ENCODE peak calls at places on chromosomes 5 and 9, in five cellular contexts. N is activated CD8-positive, alpha-beta memory T cell treated with anti-CD3 and anti-CD28 coated beads, Interleukin-2, amount 50 U/mL, for 48 hours; Q is central memory CD4-positive, alpha-beta T cell; D is GM12865; G is endothelial cell. T is an unnamed sample.

GRCh38 chr5:6900828-6901227 is 187.6 kb downstream of the TENT4A start:
- DNase-seq in N (no peak), G (no peak), Q (no peak), D (no peak), T (no peak)

GRCh38 chr5:151427258-151427657 is 20.1 kb upstream of the SLC36A1 start:
- DNase-seq in Q (no peak), G (no peak), D (peak), N (no peak), T (peak)

GRCh38 chr5:61637566-61637965 is 305.5 kb downstream of the ZSWIM6 start:
- DNase-seq in N (no peak), Q (no peak), G (no peak), D (no peak), T (no peak)

GRCh38 chr5:531101-531748 is 7.0 kb upstream of the SLC9A3 start:
- DNase-seq in Q (no peak), D (no peak), N (no peak), G (no peak), T (no peak)

GRCh38 chr9:92754091-92754740 is 10.4 kb downstream of the BICD2 start:
- DNase-seq in D (no peak), N (no peak), Q (no peak), G (no peak), T (no peak)

GRCh38 chr5:5891350-5891749 is 468.9 kb downstream of the ICE1 start:
- DNase-seq in N (no peak), Q (no peak), G (no peak), D (no peak), T (no peak)

GRCh38 chr5:78920604-78921003 is 64.5 kb downstream of the ARSB start:
- DNase-seq in G (no peak), D (no peak), N (no peak), Q (no peak), T (peak)

GRCh38 chr9:83538172-83538889 is at the start of gene FRMD3:
- DNase-seq in G (peak), D (peak), Q (no peak), N (peak), T (no peak)

GRCh38 chr5:116225318-116225717 is 140.5 kb downstream of the COMMD10 start:
- DNase-seq in D (no peak), Q (no peak), G (no peak), N (no peak), T (no peak)

GRCh38 chr5:77358566-77359205 is 133.4 kb downstream of the WDR41 start:
- DNase-seq in G (no peak), D (no peak), Q (no peak), N (no peak), T (no peak)

GRCh38 chr5:177509361-177509951 is at the start of gene DOK3:
- DNase-seq in Q (no peak), D (peak), N (no peak), G (peak), T (peak)

GRCh38 chr9:2018764-2019548 is 3.8 kb downstream of the SMARCA2 start:
- DNase-seq in G (no peak), N (no peak), D (peak), Q (peak), T (peak)

GRCh38 chr9:32581512-32582143 is 8.7 kb upstream of the NDUFB6 start:
- DNase-seq in N (no peak), G (peak), D (peak), Q (peak), T (peak)

GRCh38 chr5:36944607-36945225 is 68.1 kb downstream of the NIPBL start:
- DNase-seq in G (no peak), Q (peak), N (no peak), D (peak), T (peak)

GRCh38 chr9:137814436-137814835 is 63.1 kb upstream of the CACNA1B start:
- DNase-seq in N (no peak), Q (no peak), D (no peak), G (no peak), T (no peak)

GRCh38 chr9:12774861-12775367 is at the start of gene LURAP1L:
- DNase-seq in Q (no peak), G (peak), N (no peak), D (no peak), T (no peak)

GRCh38 chr5:141783599-141784296 is 94.5 kb downstream of the PCDH1 start:
- DNase-seq in N (no peak), Q (no peak), D (no peak), G (no peak), T (no peak)

GRCh38 chr5:32098291-32098690 is 75.8 kb downstream of the GOLPH3 start:
- DNase-seq in N (no peak), Q (no peak), G (peak), D (no peak), T (no peak)

GRCh38 chr9:110799396-110799795 is 130.8 kb downstream of the MUSK start:
- DNase-seq in Q (no peak), D (no peak), N (no peak), G (no peak), T (no peak)

GRCh38 chr5:65489119-65489518 is 7.4 kb upstream of the ADAMTS6 start:
- DNase-seq in G (no peak), N (no peak), Q (no peak), D (no peak), T (no peak)

GRCh38 chr5:102767864-102768263 is 12.8 kb downstream of the PAM start:
- DNase-seq in Q (no peak), N (no peak), D (no peak), G (no peak), T (no peak)

GRCh38 chr9:6415266-6415665 is 2.3 kb downstream of the UHRF2 start:
- DNase-seq in G (no peak), N (no peak), Q (no peak), D (peak), T (peak)

GRCh38 chr5:56161927-56162326 is 71.2 kb downstream of the ANKRD55 start:
- DNase-seq in N (no peak), D (no peak), G (no peak), Q (no peak), T (no peak)

GRCh38 chr9:37747271-37747753 is 6.3 kb upstream of the TRMT10B start:
- DNase-seq in G (peak), N (peak), D (peak), Q (peak), T (peak)

GRCh38 chr5:113043491-113043931 is 66.9 kb downstream of the DCP2 start:
- DNase-seq in N (peak), D (no peak), G (peak), Q (no peak), T (peak)

GRCh38 chr9:112884086-112884485 is 6.6 kb downstream of the SLC46A2 start:
- DNase-seq in D (no peak), G (peak), N (no peak), Q (no peak), T (no peak)

GRCh38 chr9:111180801-111181200 is 142.5 kb upstream of the LPAR1 start:
- DNase-seq in N (no peak), G (no peak), D (no peak), Q (no peak), T (no peak)

GRCh38 chr9:108812388-108812787 is 43.4 kb downstream of the ACTL7B start:
- DNase-seq in D (no peak), Q (no peak), N (no peak), G (no peak), T (no peak)

GRCh38 chr9:126234681-126235349 is 91.8 kb upstream of the MVB12B start:
- DNase-seq in G (no peak), Q (no peak), D (no peak), N (no peak), T (no peak)

GRCh38 chr9:86557918-86558317 is 203.7 kb upstream of the TUT7 start:
- DNase-seq in N (no peak), D (no peak), Q (no peak), G (no peak), T (no peak)

GRCh38 chr5:1215320-1216096 is 9.7 kb upstream of the SLC6A18 start:
- DNase-seq in G (no peak), N (no peak), D (no peak), Q (no peak), T (no peak)

GRCh38 chr9:130444565-130445221 is at the start of gene ASS1:
- DNase-seq in Q (no peak), G (peak), D (no peak), N (peak), T (peak)

GRCh38 chr5:82149434-82149833 is 128.7 kb downstream of the RPS23 start:
- DNase-seq in N (no peak), Q (no peak), G (no peak), D (no peak), T (no peak)

GRCh38 chr5:40355181-40355580 is 324.5 kb upstream of the PTGER4 start:
- DNase-seq in G (no peak), D (no peak), Q (no peak), N (no peak), T (no peak)

GRCh38 chr5:116938488-116938887 is 363.9 kb upstream of the SEMA6A start:
- DNase-seq in G (no peak), Q (no peak), D (peak), N (no peak), T (no peak)

GRCh38 chr5:93062548-93062947 is 518.5 kb downstream of the NR2F1-AS1 start:
- DNase-seq in D (peak), Q (no peak), G (no peak), N (no peak), T (no peak)

GRCh38 chr9:22452415-22453010 is 5.9 kb downstream of the DMRTA1 start:
- DNase-seq in Q (peak), N (peak), G (peak), D (peak), T (peak)

GRCh38 chr5:39132128-39132447 is 57.9 kb upstream of the RICTOR start:
- DNase-seq in G (no peak), Q (no peak), D (no peak), N (no peak), T (no peak)

GRCh38 chr5:134245101-134245604 is 19.3 kb upstream of the PPP2CA start:
- DNase-seq in N (no peak), D (no peak), Q (no peak), G (no peak), T (no peak)